ENCODE peak calls at places on chromosome 12, in seven cellular contexts. B, S, M, A, V, F and O are unnamed samples.

GRCh38 chr12:89405626-89406342 is 53.5 kb upstream of the DUSP6 start:
- DNase-seq in A (no peak), M (no peak), B (no peak), F (no peak), S (no peak), V (no peak), O (no peak)

GRCh38 chr12:20269352-20270067 is 98.8 kb upstream of the PDE3A start:
- DNase-seq in B (no peak), V (no peak), M (no peak), F (no peak), A (no peak), S (no peak), O (no peak)

GRCh38 chr12:93778306-93778705 is 101.1 kb downstream of the CRADD start:
- DNase-seq in M (peak; percentile 82), B (no peak), V (peak; percentile 22), S (no peak), A (peak; percentile 93), F (no peak), O (no peak)

GRCh38 chr12:62724947-62725447 is 210.0 kb downstream of the PPM1H start:
- DNase-seq in V (peak; percentile 22), B (no peak), F (peak; percentile 34), A (peak; percentile 92), M (peak; percentile 92), S (peak; percentile 98), O (peak; percentile 99)

GRCh38 chr12:44960423-44960822 is 84.3 kb upstream of the NELL2 start:
- DNase-seq in B (no peak), M (no peak), F (no peak), V (no peak), S (no peak), A (no peak), O (no peak)

GRCh38 chr12:27781680-27782079 is 1.6 kb upstream of the MANSC4 start:
- DNase-seq in V (no peak), A (peak; percentile 73), B (no peak), F (no peak), M (no peak), S (no peak), O (no peak)

GRCh38 chr12:26648584-26648983 is 184.4 kb downstream of the ITPR2 start:
- DNase-seq in F (no peak), B (no peak), S (peak; percentile 82), V (no peak), M (peak; percentile 90), A (peak; percentile 78), O (peak; percentile 84)

GRCh38 chr12:53059434-53060063 is 9.7 kb downstream of the TNS2 start:
- DNase-seq in B (no peak), V (peak; percentile 12), S (no peak), A (no peak), F (no peak), M (no peak), O (no peak)

GRCh38 chr12:109723311-109723791 is 9.7 kb downstream of the FAM222A start:
- DNase-seq in M (no peak), A (no peak), S (no peak), V (peak; percentile 67), F (no peak), B (no peak), O (no peak)

GRCh38 chr12:90908465-90908864 is 46.5 kb downstream of the CCER1 start:
- DNase-seq in V (no peak), B (no peak), M (peak; percentile 69), A (peak; percentile 72), F (no peak), S (peak; percentile 20), O (no peak)

GRCh38 chr12:55748230-55748993 is 5.5 kb downstream of the GDF11 start:
- DNase-seq in A (no peak), S (no peak), B (no peak), V (no peak), M (no peak), F (no peak), O (no peak)

GRCh38 chr12:127041985-127042625 is 1224.9 kb upstream of the TMEM132C start:
- DNase-seq in B (no peak), M (no peak), F (no peak), S (peak; percentile 65), V (no peak), A (no peak), O (peak; percentile 37)

GRCh38 chr12:121043067-121043466 is 4.0 kb upstream of the OASL start:
- DNase-seq in A (no peak), S (no peak), M (no peak), V (no peak), F (no peak), B (no peak), O (no peak)

GRCh38 chr12:81369175-81369574 is 291.3 kb downstream of the ACSS3 start:
- DNase-seq in M (no peak), A (no peak), B (no peak), V (no peak), S (no peak), F (no peak), O (no peak)

GRCh38 chr12:10455766-10456165 is 2.6 kb upstream of the KLRC1 start:
- DNase-seq in S (no peak), F (no peak), M (no peak), A (no peak), V (no peak), B (no peak), O (no peak)

GRCh38 chr12:47082963-47083621 is 3.3 kb upstream of the AMIGO2 start:
- DNase-seq in V (no peak), A (peak; percentile 88), M (no peak), B (no peak), F (peak; percentile 20), S (peak; percentile 96), O (no peak)

GRCh38 chr12:28974166-28974565 is 174.9 kb upstream of the FAR2 start:
- DNase-seq in B (no peak), S (no peak), V (no peak), M (no peak), F (no peak), A (peak; percentile 46), O (no peak)

GRCh38 chr12:49022558-49023178 is 4.1 kb upstream of the PRKAG1 start:
- DNase-seq in V (no peak), M (no peak), S (no peak), B (no peak), A (no peak), F (no peak), O (no peak)

GRCh38 chr12:128387811-128388422 is 120.9 kb downstream of the TMEM132C start:
- DNase-seq in M (no peak), B (no peak), F (peak; percentile 46), S (peak; percentile 65), V (peak; percentile 65), A (no peak), O (no peak)

GRCh38 chr12:19584734-19585133 is 145.4 kb downstream of the AEBP2 start:
- DNase-seq in B (no peak), F (no peak), M (no peak), A (no peak), S (no peak), V (no peak), O (no peak)

GRCh38 chr12:54034784-54035310 is 2.0 kb downstream of the HOXC5 start:
- DNase-seq in M (no peak), A (no peak), B (no peak), F (no peak), S (no peak), V (no peak), O (no peak)

GRCh38 chr12:80053048-80053790 is 46.1 kb upstream of the OTOGL start:
- DNase-seq in A (peak; percentile 96), S (peak; percentile 40), B (no peak), F (no peak), V (peak; percentile 19), M (peak; percentile 75), O (no peak)

GRCh38 chr12:16586350-16587109 is 19.4 kb downstream of the LMO3 start:
- DNase-seq in V (no peak), F (no peak), B (no peak), S (no peak), M (no peak), A (peak; percentile 71), O (no peak)

GRCh38 chr12:105960319-105961076 is 178.3 kb downstream of the NUAK1 start:
- DNase-seq in F (no peak), S (peak; percentile 75), M (peak; percentile 50), A (no peak), B (no peak), V (peak; percentile 14), O (no peak)

GRCh38 chr12:124520258-124520657 is 47.2 kb downstream of the NCOR2 start:
- DNase-seq in F (no peak), B (no peak), S (peak; percentile 87), A (no peak), V (peak; percentile 87), M (peak; percentile 87), O (no peak)

GRCh38 chr12:2147335-2147734 is 94.5 kb downstream of the CACNA1C start:
- DNase-seq in S (no peak), M (no peak), F (no peak), B (no peak), V (no peak), A (no peak), O (no peak)
- H3K27ac ChIP-seq in S (no peak overlapping the region), M (no peak overlapping the region), F (no peak overlapping the region), B (no peak overlapping the region), V (no peak overlapping the region), A (no peak overlapping the region), O (no peak overlapping the region)

GRCh38 chr12:12301122-12301521 is 34.3 kb upstream of the LRP6 start:
- DNase-seq in M (no peak), V (no peak), B (no peak), A (no peak), S (no peak), F (no peak), O (no peak)
- TF ChIP-seq CTCF in M (no peak), V (no peak), B (no peak), A (no peak), S (no peak), F (no peak), O (no peak)

GRCh38 chr12:177980-178714 is 35.8 kb downstream of the SLC6A12 start:
- DNase-seq in S (no peak), F (no peak), A (no peak), B (no peak), V (no peak), M (no peak), O (no peak)
- H3K27me3 ChIP-seq in S (no peaks in the 10 kb centered on the region), F (peaks cover 2% of the 10 kb centered on the region), A (peaks cover 2% of the 10 kb centered on the region), B (peaks cover 4% of the 10 kb centered on the region), V (no peaks in the 10 kb centered on the region), M (no peaks in the 10 kb centered on the region), O (no peaks in the 10 kb centered on the region)

GRCh38 chr12:11732760-11733159 is 83.3 kb downstream of the ETV6 start:
- DNase-seq in M (no peak), V (no peak), B (no peak), S (no peak), F (no peak), A (no peak), O (no peak)

GRCh38 chr12:11730299-11731041 is 81.0 kb downstream of the ETV6 start:
- DNase-seq in S (peak; percentile 74), V (peak; percentile 82), M (no peak), B (no peak), F (no peak), A (no peak), O (peak; percentile 76)

GRCh38 chr12:11732023-11732422 is 82.5 kb downstream of the ETV6 start:
- DNase-seq in F (no peak), S (no peak), A (no peak), B (no peak), M (no peak), V (no peak), O (no peak)

GRCh38 chr12:11731042-11731357 is 81.5 kb downstream of the ETV6 start:
- DNase-seq in S (no peak), V (no peak), F (no peak), A (no peak), B (no peak), M (no peak), O (no peak)

DNA sequence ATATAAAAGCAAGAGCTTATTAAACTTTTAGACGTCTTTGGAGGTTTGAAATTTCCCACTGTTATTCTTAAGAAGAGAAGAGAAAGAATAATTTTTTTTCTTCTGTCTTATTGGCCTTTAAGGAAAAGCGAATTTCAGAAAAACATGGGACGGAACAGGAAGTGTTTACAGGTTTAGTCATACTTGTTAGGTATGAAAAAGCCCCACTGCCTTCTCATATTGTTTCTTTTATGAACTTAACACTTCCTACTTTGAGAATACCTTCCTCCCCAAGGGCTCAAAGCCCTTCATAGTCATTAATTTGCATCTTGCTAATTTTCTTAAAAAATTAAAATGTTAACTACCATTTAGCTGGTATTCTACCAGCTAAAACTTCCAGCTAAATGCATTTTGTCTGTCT is 82.0 kb downstream of the ETV6 start:
- DNase-seq in F (no peak), M (peak; percentile 83), V (no peak), A (no peak), S (peak; percentile 54), B (no peak), O (no peak)
- H3K27ac ChIP-seq in F (no peak overlapping the region), M (peak overlapping the region; percentile 91), V (peak overlapping the region; percentile 82), A (no peak overlapping the region), S (peak overlapping the region; percentile 71), B (no peak overlapping the region), O (no peak overlapping the region)